ENCODE peak calls at places on chromosomes 3 and 15, in four cellular contexts. I, B, Y and H are unnamed samples.

GRCh38 chr3:42159706-42160472 is 68.7 kb downstream of the TRAK1 start:
- DNase-seq in Y (peak), I (no peak), B (peak), H (peak)

GRCh38 chr3:45462522-45463262 is 74.3 kb downstream of the LARS2 start:
- DNase-seq in I (no peak), B (no peak), Y (no peak), H (no peak)

GRCh38 chr3:71896751-71897150 is 111.8 kb upstream of the PROK2 start:
- DNase-seq in I (no peak), B (no peak), Y (no peak), H (no peak)

GRCh38 chr15:92452143-92452542 is 58.5 kb downstream of the ST8SIA2 start:
- DNase-seq in Y (no peak), I (no peak), B (no peak), H (no peak)

GRCh38 chr15:91068436-91068835 is 31.6 kb upstream of the SV2B start:
- DNase-seq in I (no peak), B (no peak), Y (no peak), H (no peak)

GRCh38 chr3:171295502-171296373 is 164.5 kb downstream of the TNIK start:
- DNase-seq in Y (no peak), B (no peak), I (no peak), H (no peak)

GRCh38 chr3:46717447-46718231 is at the start of gene PRSS50:
- DNase-seq in Y (peak), B (no peak), I (no peak), H (no peak)

GRCh38 chr3:100104817-100105413 is 9.4 kb downstream of the FILIP1L start:
- DNase-seq in B (no peak), I (no peak), Y (no peak), H (no peak)

GRCh38 chr15:95290376-95290973 is 1040.0 kb upstream of the NR2F2 start:
- DNase-seq in B (no peak), Y (no peak), I (no peak), H (no peak)

GRCh38 chr3:8500208-8500961 is 1.2 kb upstream of the LMCD1 start:
- DNase-seq in Y (no peak), B (no peak), I (no peak), H (no peak)

GRCh38 chr15:33068531-33068990 is 126.0 kb downstream of the FMN1 start:
- DNase-seq in B (peak), I (no peak), Y (no peak), H (peak)

GRCh38 chr3:30440147-30440604 is 166.2 kb upstream of the TGFBR2 start:
- DNase-seq in I (no peak), B (no peak), Y (no peak), H (no peak)

GRCh38 chr3:112499328-112499727 is at the start of gene BTLA:
- DNase-seq in B (no peak), Y (no peak), I (no peak), H (no peak)

GRCh38 chr3:156675744-156676466 is 1.5 kb downstream of the TIPARP start:
- DNase-seq in I (no peak), B (peak), Y (peak), H (peak)

GRCh38 chr3:142232340-142232739 is 7.0 kb upstream of the GK5 start:
- DNase-seq in Y (no peak), B (no peak), I (no peak), H (no peak)

GRCh38 chr15:81011593-81011992 is 10.9 kb downstream of the TLNRD1 start:
- DNase-seq in B (no peak), I (no peak), Y (no peak), H (no peak)

GRCh38 chr15:39946862-39947261 is 12.9 kb downstream of the EIF2AK4 start:
- DNase-seq in Y (no peak), I (no peak), B (no peak), H (no peak)

GRCh38 chr15:77497108-77497737 is 76.5 kb downstream of the HMG20A start:
- DNase-seq in I (no peak), B (no peak), Y (no peak), H (peak)

GRCh38 chr15:57323806-57324589 is 52.3 kb upstream of the CGNL1 start:
- DNase-seq in I (no peak), Y (no peak), B (peak), H (peak)

GRCh38 chr15:48510976-48511375 is 134.5 kb downstream of the FBN1 start:
- DNase-seq in I (no peak), B (no peak), Y (no peak), H (no peak)

GRCh38 chr3:70597312-70597711 is 284.9 kb upstream of the MDFIC2 start:
- DNase-seq in B (no peak), Y (no peak), I (no peak), H (no peak)

GRCh38 chr3:164515256-164515655 is 563.0 kb downstream of the SI start:
- DNase-seq in B (no peak), I (no peak), Y (no peak), H (no peak)

GRCh38 chr3:152650177-152650576 is 184.8 kb upstream of the P2RY1 start:
- DNase-seq in Y (no peak), I (no peak), B (no peak), H (no peak)

GRCh38 chr3:23944007-23944760 is 902 bp upstream of the NR1D2 start:
- DNase-seq in Y (no peak), B (no peak), I (no peak), H (no peak)

GRCh38 chr15:48644827-48645557 is 517 bp downstream of the FBN1 start:
- DNase-seq in B (peak), I (no peak), Y (no peak), H (no peak)

GRCh38 chr3:8990266-8991215 is 27.3 kb upstream of the RAD18 start:
- DNase-seq in I (no peak), B (no peak), Y (no peak), H (no peak)

GRCh38 chr15:85956515-85957275 is 123.0 kb upstream of the AGBL1 start:
- DNase-seq in Y (no peak), I (no peak), B (no peak), H (no peak)

GRCh38 chr15:36362508-36362907 is 216.9 kb upstream of the CDIN1 start:
- DNase-seq in B (no peak), I (no peak), Y (no peak), H (no peak)